ENCODE peak calls at places on chromosome 9, in eight cellular contexts. H is mesendoderm, A is astrocyte of the cerebellum, W is uterus, B is pancreas, C is stomach, G is adrenal gland, Z is aorta. J is an unnamed sample.

GRCh38 chr9:88791105-88791805 is 200.0 kb upstream of the S1PR3 start:
- DNase-seq in H (no peak), A (peak; percentile 66), W (no peak), B (no peak), C (no peak), G (peak; percentile 37), Z (no peak), J (peak; percentile 89)

GRCh38 chr9:103397868-103398600 is 402.9 kb downstream of the CYLC2 start:
- DNase-seq in H (peak; percentile 88), A (peak; percentile 28), W (no peak), B (peak; percentile 21), C (peak; percentile 27), G (peak; percentile 27), Z (no peak), J (peak; percentile 39)

GRCh38 chr9:18331808-18332209 is 142.1 kb upstream of the ADAMTSL1 start:
- DNase-seq in H (no peak), A (peak; percentile 39), W (no peak), B (no peak), C (no peak), G (no peak), Z (no peak), J (no peak)

GRCh38 chr9:91422832-91423711 is 560 bp downstream of the NFIL3 start:
- DNase-seq in H (peak; percentile 77), A (peak; percentile 64), W (peak; percentile 75), B (peak; percentile 68), C (peak; percentile 63), G (peak; percentile 76), Z (peak; percentile 73), J (peak; percentile 72)

GRCh38 chr9:131885144-131885609 is 145.3 kb upstream of the RAPGEF1 start:
- DNase-seq in H (no peak), A (no peak), W (no peak), B (no peak), C (peak; percentile 49), G (peak; percentile 6), Z (no peak), J (no peak)

GRCh38 chr9:88303785-88304495 is 84.3 kb upstream of the SPIN1 start:
- DNase-seq in H (no peak), A (no peak), W (no peak), B (no peak), C (no peak), G (no peak), Z (no peak), J (peak; percentile 4)

GRCh38 chr9:2324742-2325141 is 296.8 kb upstream of the VLDLR start:
- DNase-seq in H (no peak), A (no peak), W (no peak), B (no peak), C (no peak), G (no peak), Z (no peak), J (no peak)

GRCh38 chr9:21160178-21160577 is 6.3 kb downstream of the IFNA21 start:
- DNase-seq in H (peak; percentile 10), A (peak; percentile 16), W (no peak), B (no peak), C (no peak), G (no peak), Z (no peak), J (peak; percentile 4)

GRCh38 chr9:68947842-68948569 is 65.9 kb downstream of the PRKACG start:
- DNase-seq in H (peak; percentile 65), A (no peak), W (no peak), B (no peak), C (no peak), G (no peak), Z (no peak), J (no peak)

GRCh38 chr9:12794024-12794799 is 19.4 kb downstream of the LURAP1L start:
- DNase-seq in H (no peak), A (no peak), W (no peak), B (no peak), C (no peak), G (no peak), Z (no peak), J (no peak)

GRCh38 chr9:92265159-92265558 is 28.3 kb downstream of the IARS1 start:
- DNase-seq in H (no peak), A (no peak), W (no peak), B (no peak), C (no peak), G (peak; percentile 27), Z (no peak), J (no peak)

GRCh38 chr9:134386951-134387831 is 60.9 kb downstream of the RXRA start:
- DNase-seq in H (no peak), A (no peak), W (no peak), B (peak; percentile 64), C (peak; percentile 75), G (peak; percentile 80), Z (no peak), J (no peak)

DNA sequence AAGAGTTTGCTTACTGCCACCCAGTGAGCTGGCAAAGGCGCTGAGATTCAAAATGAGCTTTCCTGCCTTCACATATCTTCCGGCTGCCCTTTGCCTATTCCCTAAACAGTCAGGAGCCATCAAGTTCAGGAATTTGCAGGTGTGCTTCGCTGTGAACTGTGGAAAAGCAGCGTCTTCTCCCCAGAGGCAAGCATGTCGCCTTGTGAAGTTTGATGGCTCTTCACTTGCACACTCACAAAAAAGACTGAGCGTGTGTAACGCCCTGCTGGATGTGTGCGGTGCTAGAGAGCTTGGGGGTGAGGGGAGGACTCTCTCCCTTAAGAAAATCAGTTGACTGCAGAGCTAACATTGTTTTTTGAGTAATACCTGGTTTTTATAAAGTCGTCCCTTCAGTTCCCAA is 288.7 kb downstream of the DOCK8 start:
- DNase-seq in H (peak; percentile 9), A (no peak), W (no peak), B (no peak), C (no peak), G (no peak), Z (no peak), J (no peak)
- H3K4me3 ChIP-seq in H (no peak overlapping the region), A (no peak overlapping the region), W (no peak overlapping the region), B (peak overlapping the region; percentile 66), C (peak overlapping the region; percentile 78), G (peak overlapping the region; percentile 90), Z (peak overlapping the region; percentile 89), J (no peak overlapping the region)

DNA sequence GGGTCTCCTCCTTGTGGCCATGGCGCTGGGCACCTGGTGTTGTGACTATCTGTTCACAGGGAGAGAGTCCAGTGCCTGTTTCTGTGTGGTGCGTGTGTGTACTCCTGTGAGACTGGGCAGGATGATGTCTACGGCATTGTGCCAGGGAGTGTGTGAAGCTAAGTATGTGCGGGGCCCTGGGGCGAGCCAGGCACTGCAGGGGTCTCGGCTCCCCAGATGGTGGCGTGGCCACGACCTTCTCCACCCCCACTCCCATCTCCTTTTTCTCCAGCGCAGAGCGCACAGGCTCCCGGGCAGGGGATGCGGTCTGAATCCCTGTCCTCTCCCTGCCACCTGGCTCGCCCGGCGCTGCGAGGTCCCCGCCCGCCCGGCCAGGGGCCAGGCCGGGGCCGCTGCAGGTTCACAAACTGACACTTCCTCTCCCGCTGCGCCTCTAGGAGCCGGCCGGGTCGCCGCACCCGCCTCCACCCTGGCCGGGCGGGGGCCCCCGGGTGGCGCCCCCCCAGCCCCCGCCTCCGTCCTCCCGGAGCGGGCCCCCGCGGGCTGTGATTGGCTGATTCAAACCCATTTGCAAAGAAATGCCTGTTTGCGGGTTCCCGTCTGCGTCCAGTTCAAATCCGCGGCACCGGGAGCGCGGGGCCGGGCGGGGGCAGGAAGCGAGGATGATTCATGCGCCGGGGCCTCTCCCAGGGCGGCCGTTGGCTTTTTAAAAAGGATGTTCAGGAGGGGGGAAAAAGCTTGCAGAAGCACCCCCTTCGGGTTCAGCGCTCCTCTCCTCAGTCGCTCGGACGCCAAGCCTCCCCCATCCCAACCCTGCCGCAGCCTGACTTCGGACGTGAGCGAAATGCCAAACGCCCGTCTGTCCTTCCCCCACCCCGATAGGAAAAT is 790 bp downstream of the PHF19 start:
- DNase-seq in H (peak; percentile 72), A (peak; percentile 38), W (peak; percentile 88), B (peak; percentile 73), C (peak; percentile 79), G (peak; percentile 82), Z (peak; percentile 94), J (peak; percentile 52)
- H3K4me3 ChIP-seq in H (peak overlapping the region; percentile 36), A (peak overlapping the region; percentile 65), W (peak overlapping the region; percentile 72), B (peak overlapping the region; percentile 39), C (peak overlapping the region; percentile 73), G (peak overlapping the region; percentile 76), Z (peak overlapping the region; percentile 68), J (peak overlapping the region; percentile 71)

GRCh38 chr9:123237220-123237619 is 31.2 kb downstream of the STRBP start:
- DNase-seq in H (no peak), A (no peak), W (no peak), B (no peak), C (no peak), G (no peak), Z (no peak), J (no peak)

GRCh38 chr9:123238364-123238763 is 30.0 kb downstream of the STRBP start:
- DNase-seq in H (no peak), A (no peak), W (no peak), B (no peak), C (no peak), G (no peak), Z (no peak), J (no peak)

GRCh38 chr9:123234853-123235252 is 33.5 kb downstream of the STRBP start:
- DNase-seq in H (no peak), A (no peak), W (no peak), B (no peak), C (no peak), G (no peak), Z (no peak), J (no peak)

GRCh38 chr9:123232332-123232731 is 36.1 kb downstream of the STRBP start:
- DNase-seq in H (peak; percentile 69), A (no peak), W (no peak), B (no peak), C (no peak), G (no peak), Z (no peak), J (no peak)

DNA sequence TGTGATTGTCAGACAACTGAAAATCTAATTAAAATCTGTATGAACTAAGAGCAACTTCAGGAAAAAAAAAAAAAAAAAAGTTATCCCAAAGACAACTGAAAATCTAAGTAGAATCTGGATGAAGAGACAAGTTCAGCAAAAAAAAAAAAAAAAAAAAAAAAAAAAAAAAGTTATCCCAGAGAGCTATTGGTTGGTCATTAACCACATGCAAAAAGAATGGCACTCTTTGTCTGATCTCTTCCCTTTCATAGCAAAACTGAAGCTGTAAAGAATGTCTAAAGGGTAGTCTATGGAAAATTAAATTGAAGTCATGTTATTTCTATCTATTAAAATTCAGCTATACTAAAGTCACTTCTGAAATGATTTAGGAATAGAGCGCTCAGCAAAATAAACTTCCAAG is 32.9 kb downstream of the STRBP start:
- DNase-seq in H (no peak), A (no peak), W (no peak), B (no peak), C (no peak), G (no peak), Z (no peak), J (no peak)
- H3K4me3 ChIP-seq in H (no peak overlapping the region), A (no peak overlapping the region), W (no peak overlapping the region), B (no peak overlapping the region), C (no peak overlapping the region), G (no peak overlapping the region), Z (no peak overlapping the region), J (no peak overlapping the region)

GRCh38 chr9:107639426-107639825 is 149.9 kb upstream of the KLF4 start:
- DNase-seq in H (no peak), A (no peak), W (no peak), B (no peak), C (no peak), G (no peak), Z (no peak), J (no peak)
- H3K4me3 ChIP-seq in H (no peak overlapping the region), A (no peak overlapping the region), W (no peak overlapping the region), B (no peak overlapping the region), C (no peak overlapping the region), G (no peak overlapping the region), Z (no peak overlapping the region), J (no peak overlapping the region)